ENCODE peak calls at places on chromosomes 4 and X, in five cellular contexts. J, S, D, Z and L are unnamed samples.

GRCh38 chr4:52956691-52957090 is 94.6 kb downstream of the RASL11B start:
- DNase-seq in J (no peak), S (peak; percentile 33), D (no peak), Z (no peak), L (no peak)

GRCh38 chrX:133413218-133413925 is 1.9 kb downstream of the GPC4 start:
- DNase-seq in J (no peak), S (no peak), D (no peak), Z (no peak), L (no peak)

GRCh38 chr4:137705171-137705783 is 173.0 kb upstream of the PCDH18 start:
- DNase-seq in J (no peak), S (peak; percentile 97), D (peak; percentile 61), Z (no peak), L (no peak)

GRCh38 chr4:54233128-54233696 is 4.1 kb downstream of the PDGFRA start:
- DNase-seq in J (peak; percentile 40), S (peak; percentile 85), D (peak; percentile 73), Z (peak; percentile 87), L (peak; percentile 77)

GRCh38 chrX:46325312-46325877 is 219.8 kb downstream of the ZNF674 start:
- DNase-seq in J (peak; percentile 86), S (peak; percentile 52), D (no peak), Z (peak; percentile 39), L (no peak)

GRCh38 chrX:2679534-2680485 is 11.3 kb upstream of the CD99 start:
- DNase-seq in J (no peak), S (peak; percentile 41), D (no peak), Z (no peak), L (no peak)

GRCh38 chr4:4633431-4633830 is 91.6 kb upstream of the STX18 start:
- DNase-seq in J (no peak), S (no peak), D (no peak), Z (no peak), L (no peak)

GRCh38 chr4:156638332-156638731 is 333.3 kb downstream of the PDGFC start:
- DNase-seq in J (no peak), S (peak; percentile 53), D (no peak), Z (no peak), L (no peak)

GRCh38 chrX:39513836-39514235 is 583.9 kb downstream of the BCOR start:
- DNase-seq in J (no peak), S (no peak), D (no peak), Z (no peak), L (no peak)

GRCh38 chrX:40502688-40503087 is 78.1 kb upstream of the ATP6AP2 start:
- DNase-seq in J (no peak), S (no peak), D (no peak), Z (no peak), L (no peak)

GRCh38 chr4:48315728-48316630 is 25.4 kb upstream of the SLAIN2 start:
- DNase-seq in J (peak; percentile 66), S (peak; percentile 73), D (peak; percentile 24), Z (no peak), L (no peak)

GRCh38 chrX:110123331-110123782 is 120.4 kb downstream of the TMEM164 start:
- DNase-seq in J (no peak), S (no peak), D (no peak), Z (no peak), L (no peak)

GRCh38 chrX:15816886-15817285 is 26.6 kb downstream of the ZRSR2 start:
- DNase-seq in J (no peak), S (no peak), D (no peak), Z (no peak), L (no peak)

DNA sequence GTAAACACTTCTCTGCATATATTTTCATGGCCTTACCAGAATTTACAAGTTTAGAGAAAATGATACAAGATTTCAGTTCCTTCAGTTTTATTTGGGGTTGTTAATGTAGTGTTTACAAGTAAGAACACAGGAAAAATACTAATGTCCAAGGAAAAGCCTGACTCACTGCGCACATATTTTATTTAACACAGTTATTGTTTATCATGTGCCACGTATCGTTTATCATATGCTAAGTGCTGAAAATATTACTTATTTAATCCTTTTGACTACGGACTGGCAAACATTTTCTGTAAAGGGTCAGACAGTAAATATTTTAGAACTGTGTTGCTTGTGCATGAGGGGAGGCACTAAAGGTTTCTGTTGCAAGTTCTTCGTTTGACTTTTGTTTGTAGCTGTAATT is 794 bp downstream of the HSD17B13 start:
- DNase-seq in J (no peak), S (no peak), D (no peak), Z (no peak), L (no peak)
- H3K4me3 ChIP-seq in J (no peak overlapping the region), S (no peak overlapping the region), D (no peak overlapping the region), Z (no peak overlapping the region), L (no peak overlapping the region)

GRCh38 chr4:113436360-113436759 is 325.2 kb downstream of the CAMK2D start:
- DNase-seq in J (no peak), S (peak; percentile 70), D (peak; percentile 49), Z (no peak), L (no peak)
- H3K27ac ChIP-seq in J (peak overlapping the region; percentile 61), S (no peak overlapping the region), D (peak overlapping the region; percentile 68), Z (peak overlapping the region; percentile 60), L (peak overlapping the region; percentile 37)

GRCh38 chr4:154642361-154642760 is 29.9 kb upstream of the FGG start:
- DNase-seq in J (no peak), S (no peak), D (no peak), Z (no peak), L (no peak)
- TF ChIP-seq CTCF in J (no peak), S (no peak), D (no peak), Z (no peak), L (no peak)

DNA sequence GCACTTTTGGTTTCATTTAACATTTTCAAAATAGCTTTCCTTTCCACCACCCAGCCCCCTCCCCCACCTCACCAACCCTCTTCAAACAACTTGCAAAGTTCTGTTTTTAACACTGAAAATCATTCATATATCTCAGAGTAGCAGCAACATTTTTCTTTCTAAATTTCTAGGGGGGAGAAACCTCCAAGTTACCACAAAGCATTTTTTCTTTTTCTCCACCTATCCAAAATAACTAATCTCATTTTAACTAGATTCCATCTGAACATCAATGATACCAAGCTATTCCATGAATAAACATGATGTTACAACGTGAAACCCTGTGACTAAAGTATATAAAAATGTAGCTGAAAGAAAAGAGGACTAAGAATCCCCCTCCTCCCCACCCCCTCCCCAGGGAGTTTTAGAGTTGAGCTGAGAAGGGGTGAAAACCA is 5.3 kb downstream of the LDB2 start:
- DNase-seq in J (no peak), S (peak; percentile 34), D (no peak), Z (no peak), L (no peak)
- H3K4me3 ChIP-seq in J (no peak overlapping the region), S (peak overlapping the region; percentile 10), D (no peak overlapping the region), Z (no peak overlapping the region), L (peak overlapping the region; percentile 23)

GRCh38 chrX:10049246-10049645 is 82.1 kb downstream of the CLDN34 start:
- DNase-seq in J (no peak), S (peak; percentile 4), D (no peak), Z (no peak), L (no peak)

GRCh38 chrX:10050481-10050880 is 83.3 kb downstream of the CLDN34 start:
- DNase-seq in J (no peak), S (peak; percentile 8), D (no peak), Z (no peak), L (no peak)

GRCh38 chrX:10054396-10054795 is 87.2 kb downstream of the CLDN34 start:
- DNase-seq in J (no peak), S (no peak), D (no peak), Z (no peak), L (no peak)

GRCh38 chrX:10052906-10053625 is 85.9 kb downstream of the CLDN34 start:
- DNase-seq in J (no peak), S (no peak), D (no peak), Z (no peak), L (no peak)

DNA sequence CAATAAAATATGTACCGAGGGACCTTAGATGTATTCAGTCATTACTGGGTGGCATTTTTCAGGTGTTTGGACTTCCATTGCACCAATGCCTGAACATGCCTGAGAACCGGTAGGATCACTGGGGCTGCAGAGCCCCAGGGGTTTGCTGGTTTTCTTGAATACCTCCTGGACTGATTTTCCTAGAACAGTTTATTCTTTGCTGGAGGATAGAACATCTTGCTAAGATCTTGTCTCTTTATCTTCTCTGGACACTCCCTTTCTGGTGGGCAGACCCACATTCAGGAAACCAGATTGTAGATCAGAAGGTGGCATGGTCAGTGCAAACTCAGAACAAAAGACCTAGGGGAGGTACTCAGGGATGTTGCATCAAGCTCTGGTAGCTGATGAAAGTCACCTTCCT is 84.7 kb downstream of the CLDN34 start:
- DNase-seq in J (no peak), S (no peak), D (no peak), Z (no peak), L (no peak)
- H3K27ac ChIP-seq in J (no peak overlapping the region), S (no peak overlapping the region), D (no peak overlapping the region), Z (peak overlapping the region; percentile 3), L (peak overlapping the region; percentile 60)

DNA sequence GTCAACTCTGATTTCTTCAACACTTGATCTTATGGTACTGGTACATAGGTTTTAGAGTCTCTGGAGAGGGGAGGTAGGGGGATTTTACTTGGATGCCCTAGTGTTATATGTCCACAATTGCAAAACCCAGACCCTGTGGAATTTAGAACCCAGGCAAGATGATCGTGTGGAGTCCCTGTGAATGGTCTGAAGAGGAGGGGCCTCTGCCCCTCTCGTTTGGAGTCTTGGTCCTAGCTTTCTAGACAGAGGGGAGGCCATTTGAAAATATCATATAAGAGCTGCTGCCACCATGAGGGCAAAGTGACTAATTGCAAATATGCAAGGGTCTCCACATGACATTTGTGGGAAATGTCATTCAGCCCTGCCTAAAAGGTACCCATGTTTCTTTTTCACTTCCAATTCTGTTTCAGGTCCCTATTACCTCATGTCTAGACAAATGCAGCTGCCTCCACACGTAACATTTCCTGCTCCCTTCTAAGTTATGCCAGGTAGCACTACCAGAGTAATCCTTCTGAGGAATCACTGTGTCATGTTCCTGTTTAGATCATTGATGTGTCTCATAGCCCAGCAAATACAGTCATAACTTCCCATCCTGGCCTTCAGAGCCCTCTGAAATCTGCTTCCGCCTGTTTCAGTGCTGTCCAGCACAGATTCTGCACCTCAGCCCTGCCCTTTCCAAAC is 126.8 kb downstream of the KLHL8 start:
- DNase-seq in J (peak; percentile 23), S (peak; percentile 72), D (peak; percentile 28), Z (no peak), L (no peak)
- TF ChIP-seq CTCF in J (peak; percentile 43), S (peak; percentile 56), D (peak; percentile 54), Z (peak; percentile 55), L (peak; percentile 77)

GRCh38 chr4:1793496-1793840 is 375 bp downstream of the FGFR3 start:
- DNase-seq in J (no peak), S (no peak), D (no peak), Z (no peak), L (no peak)
- H3K4me3 ChIP-seq in J (peak overlapping the region; percentile 80), S (peak overlapping the region; percentile 65), D (peak overlapping the region; percentile 42), Z (peak overlapping the region; percentile 43), L (peak overlapping the region; percentile 55)